ENCODE peak calls at places on chromosomes 7 and 10, in seven cellular contexts. One of them, this sample, is unnamed.

GRCh38 chr7:141014523-141015395 is at the start of gene MRPS33:
- DNase-seq in NCI-H1694 treated with DMSO at 0.1 percent for 48 hours: peak; percentile 98
- DNase-seq in DMS53: peak; percentile 99
- DNase-seq in mucosa of gallbladder: peak; percentile 96
- DNase-seq in NCI-H187: peak; percentile 97
- DNase-seq in stimulated activated CD4-positive, alpha-beta T cell treated with anti-CD3 and anti-CD28 coated beads, Interleukin-2, amount 100 ng/mL, for 24 hours: peak; percentile 94
- DNase-seq in GM03348: peak; percentile 99
- DNase-seq in this sample: peak; percentile 93

GRCh38 chr10:83458611-83459010 is 680.7 kb upstream of the GHITM start:
- DNase-seq in NCI-H1694 treated with DMSO at 0.1 percent for 48 hours: no peak
- DNase-seq in DMS53: no peak
- DNase-seq in mucosa of gallbladder: no peak
- DNase-seq in NCI-H187: no peak
- DNase-seq in stimulated activated CD4-positive, alpha-beta T cell treated with anti-CD3 and anti-CD28 coated beads, Interleukin-2, amount 100 ng/mL, for 24 hours: no peak
- DNase-seq in GM03348: no peak
- DNase-seq in this sample: no peak

GRCh38 chr7:129389829-129390228 is 44.4 kb upstream of the STRIP2 start:
- DNase-seq in NCI-H1694 treated with DMSO at 0.1 percent for 48 hours: no peak
- DNase-seq in DMS53: no peak
- DNase-seq in mucosa of gallbladder: no peak
- DNase-seq in NCI-H187: no peak
- DNase-seq in stimulated activated CD4-positive, alpha-beta T cell treated with anti-CD3 and anti-CD28 coated beads, Interleukin-2, amount 100 ng/mL, for 24 hours: no peak
- DNase-seq in GM03348: no peak
- DNase-seq in this sample: no peak

GRCh38 chr10:106557951-106558733 is 606.4 kb downstream of the SORCS1 start:
- DNase-seq in NCI-H1694 treated with DMSO at 0.1 percent for 48 hours: no peak
- DNase-seq in DMS53: peak; percentile 6
- DNase-seq in mucosa of gallbladder: no peak
- DNase-seq in NCI-H187: no peak
- DNase-seq in stimulated activated CD4-positive, alpha-beta T cell treated with anti-CD3 and anti-CD28 coated beads, Interleukin-2, amount 100 ng/mL, for 24 hours: no peak
- DNase-seq in GM03348: no peak
- DNase-seq in this sample: no peak

GRCh38 chr7:32761451-32762320 is 129.9 kb downstream of the KBTBD2 start:
- DNase-seq in NCI-H1694 treated with DMSO at 0.1 percent for 48 hours: no peak
- DNase-seq in DMS53: no peak
- DNase-seq in mucosa of gallbladder: no peak
- DNase-seq in NCI-H187: no peak
- DNase-seq in stimulated activated CD4-positive, alpha-beta T cell treated with anti-CD3 and anti-CD28 coated beads, Interleukin-2, amount 100 ng/mL, for 24 hours: peak; percentile 4
- DNase-seq in GM03348: no peak
- DNase-seq in this sample: no peak

GRCh38 chr10:119139464-119140067 is 25.9 kb downstream of the SFXN4 start:
- DNase-seq in NCI-H1694 treated with DMSO at 0.1 percent for 48 hours: no peak
- DNase-seq in DMS53: peak; percentile 59
- DNase-seq in mucosa of gallbladder: no peak
- DNase-seq in NCI-H187: no peak
- DNase-seq in stimulated activated CD4-positive, alpha-beta T cell treated with anti-CD3 and anti-CD28 coated beads, Interleukin-2, amount 100 ng/mL, for 24 hours: peak; percentile 44
- DNase-seq in GM03348: peak; percentile 73
- DNase-seq in this sample: no peak

GRCh38 chr7:24801910-24802699 is 44.8 kb upstream of the GSDME start:
- DNase-seq in NCI-H1694 treated with DMSO at 0.1 percent for 48 hours: no peak
- DNase-seq in DMS53: no peak
- DNase-seq in mucosa of gallbladder: no peak
- DNase-seq in NCI-H187: no peak
- DNase-seq in stimulated activated CD4-positive, alpha-beta T cell treated with anti-CD3 and anti-CD28 coated beads, Interleukin-2, amount 100 ng/mL, for 24 hours: no peak
- DNase-seq in GM03348: no peak
- DNase-seq in this sample: no peak

GRCh38 chr10:105063796-105064195 is 422.7 kb downstream of the SORCS3 start:
- DNase-seq in NCI-H1694 treated with DMSO at 0.1 percent for 48 hours: peak; percentile 3
- DNase-seq in DMS53: peak; percentile 46
- DNase-seq in mucosa of gallbladder: peak; percentile 47
- DNase-seq in NCI-H187: no peak
- DNase-seq in stimulated activated CD4-positive, alpha-beta T cell treated with anti-CD3 and anti-CD28 coated beads, Interleukin-2, amount 100 ng/mL, for 24 hours: peak; percentile 24
- DNase-seq in GM03348: no peak
- DNase-seq in this sample: no peak

GRCh38 chr7:11786186-11786585 is 45.8 kb downstream of the THSD7A start:
- DNase-seq in NCI-H1694 treated with DMSO at 0.1 percent for 48 hours: no peak
- DNase-seq in DMS53: no peak
- DNase-seq in mucosa of gallbladder: no peak
- DNase-seq in NCI-H187: no peak
- DNase-seq in stimulated activated CD4-positive, alpha-beta T cell treated with anti-CD3 and anti-CD28 coated beads, Interleukin-2, amount 100 ng/mL, for 24 hours: no peak
- DNase-seq in GM03348: no peak
- DNase-seq in this sample: no peak